ENCODE peak calls at places on chromosomes 4 and X, in six cellular contexts. W, N, G, S, R and P are unnamed samples.

GRCh38 chrX:111348363-111348927 is 63.5 kb downstream of the DCX start:
- DNase-seq in W (no peak), N (no peak), G (no peak), S (no peak), R (no peak), P (no peak)

GRCh38 chr4:41264212-41264611 is 7.5 kb downstream of the UCHL1 start:
- DNase-seq in W (no peak), N (no peak), G (no peak), S (no peak), R (no peak), P (no peak)

GRCh38 chrX:145213504-145213903 is 33.8 kb upstream of the SPANXN1 start:
- DNase-seq in W (no peak), N (no peak), G (no peak), S (no peak), R (no peak), P (no peak)

GRCh38 chr4:84319124-84319523 is 180.0 kb downstream of the NKX6-1 start:
- DNase-seq in W (peak; percentile 50), N (no peak), G (peak; percentile 71), S (no peak), R (no peak), P (no peak)

GRCh38 chr4:118910221-118910620 is 21.6 kb downstream of the SYNPO2 start:
- DNase-seq in W (no peak), N (no peak), G (no peak), S (no peak), R (no peak), P (no peak)

GRCh38 chr4:113958766-113959540 is 20.5 kb downstream of the ARSJ start:
- DNase-seq in W (peak; percentile 96), N (no peak), G (no peak), S (no peak), R (peak; percentile 97), P (no peak)

GRCh38 chrX:21715825-21716224 is 42.1 kb downstream of the SMPX start:
- DNase-seq in W (no peak), N (no peak), G (no peak), S (no peak), R (no peak), P (no peak)

GRCh38 chr4:7166286-7166685 is 26.1 kb upstream of the SORCS2 start:
- DNase-seq in W (no peak), N (no peak), G (peak; percentile 8), S (peak; percentile 5), R (no peak), P (no peak)

GRCh38 chrX:131836161-131836560 is 186.9 kb upstream of the STK26 start:
- DNase-seq in W (no peak), N (no peak), G (no peak), S (no peak), R (no peak), P (no peak)

GRCh38 chr4:2940267-2941137 is 22.7 kb downstream of the NOP14 start:
- DNase-seq in W (no peak), N (no peak), G (no peak), S (peak; percentile 20), R (no peak), P (peak; percentile 7)

GRCh38 chr4:57065730-57066482 is 44.3 kb downstream of the IGFBP7 start:
- DNase-seq in W (peak; percentile 72), N (no peak), G (no peak), S (no peak), R (no peak), P (no peak)

GRCh38 chr4:61162116-61162515 is 38.0 kb upstream of the ADGRL3 start:
- DNase-seq in W (peak; percentile 38), N (no peak), G (no peak), S (no peak), R (no peak), P (no peak)

GRCh38 chr4:107853444-107854325 is 29.0 kb downstream of the SGMS2 start:
- DNase-seq in W (peak; percentile 83), N (no peak), G (no peak), S (no peak), R (no peak), P (no peak)

GRCh38 chr4:175671491-175671934 is 140.6 kb downstream of the GPM6A start:
- DNase-seq in W (peak; percentile 7), N (no peak), G (no peak), S (no peak), R (no peak), P (no peak)

GRCh38 chrX:150873616-150874015 is 24.9 kb downstream of the CD99L2 start:
- DNase-seq in W (peak; percentile 56), N (no peak), G (no peak), S (no peak), R (no peak), P (no peak)

GRCh38 chr4:1451752-1452122 is 45.5 kb upstream of the NKX1-1 start:
- DNase-seq in W (no peak), N (no peak), G (peak; percentile 41), S (no peak), R (no peak), P (no peak)

GRCh38 chrX:33307954-33308353 is 96.6 kb upstream of the DMD start:
- DNase-seq in W (no peak), N (no peak), G (no peak), S (no peak), R (no peak), P (no peak)

GRCh38 chr4:13367244-13367643 is 116.9 kb downstream of the RAB28 start:
- DNase-seq in W (no peak), N (no peak), G (no peak), S (no peak), R (no peak), P (no peak)

GRCh38 chr4:13367691-13368090 is 116.4 kb downstream of the RAB28 start:
- DNase-seq in W (no peak), N (no peak), G (no peak), S (no peak), R (no peak), P (no peak)

GRCh38 chr4:13368262-13368661 is 115.9 kb downstream of the RAB28 start:
- DNase-seq in W (peak; percentile 34), N (no peak), G (no peak), S (no peak), R (no peak), P (no peak)

GRCh38 chr4:13365195-13365594 is 118.9 kb downstream of the RAB28 start:
- DNase-seq in W (no peak), N (no peak), G (no peak), S (no peak), R (no peak), P (no peak)

GRCh38 chr4:13371050-13371449 is 113.1 kb downstream of the RAB28 start:
- DNase-seq in W (no peak), N (no peak), G (no peak), S (no peak), R (no peak), P (no peak)
- H3K4me3 ChIP-seq in W (no peak overlapping the region), N (no peak overlapping the region), G (no peak overlapping the region), S (no peak overlapping the region), R (no peak overlapping the region), P (no peak overlapping the region)

GRCh38 chr4:152307669-152308068 is 228.2 kb downstream of the FBXW7 start:
- DNase-seq in W (no peak), N (no peak), G (no peak), S (no peak), R (no peak), P (no peak)
- H3K4me3 ChIP-seq in W (no peak overlapping the region), N (no peak overlapping the region), G (no peak overlapping the region), S (no peak overlapping the region), R (no peak overlapping the region), P (no peak overlapping the region)

DNA sequence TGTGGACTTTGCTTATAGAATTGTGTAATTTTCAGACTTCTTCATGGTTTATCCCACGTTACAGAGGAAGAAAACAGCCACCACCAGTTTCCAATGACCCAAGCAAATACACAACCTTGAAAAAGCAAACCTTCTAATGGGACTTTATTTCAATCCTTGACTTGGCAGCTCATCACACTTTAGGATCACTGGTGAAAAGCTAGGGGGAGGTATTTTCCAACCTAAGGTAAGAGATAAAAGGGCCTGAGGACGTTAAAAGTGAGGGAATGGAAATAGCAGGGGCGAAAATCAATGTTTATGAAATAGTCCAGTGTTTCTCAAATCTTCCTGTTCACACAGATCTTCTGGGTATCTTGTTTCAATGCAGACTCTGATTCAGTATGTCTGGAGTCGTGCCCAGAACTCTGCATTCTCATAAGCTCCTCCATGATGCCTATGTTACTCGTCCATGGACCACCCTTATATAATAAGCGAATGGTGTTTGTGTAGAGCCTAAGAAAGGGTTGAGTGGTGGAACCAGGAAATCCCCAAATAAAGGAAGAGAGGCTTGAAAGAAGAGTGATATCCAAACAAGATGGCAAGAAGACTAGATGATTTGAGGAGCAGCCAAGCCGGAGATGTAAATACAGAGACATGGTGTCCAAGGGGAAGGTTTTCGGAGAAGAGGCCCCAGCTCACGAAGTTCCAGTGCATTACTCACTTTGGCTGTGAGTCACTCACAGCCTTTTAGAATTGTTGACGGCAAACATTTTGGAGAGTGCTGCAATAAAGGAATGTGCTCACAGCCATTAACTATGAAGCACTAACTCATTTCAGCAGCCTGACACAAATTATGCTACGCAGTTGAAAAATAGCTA is 215.6 kb upstream of the PPARGC1A start:
- DNase-seq in W (peak; percentile 95), N (no peak), G (no peak), S (no peak), R (peak; percentile 66), P (no peak)
- H3K4me3 ChIP-seq in W (peak overlapping the region; percentile 11), N (no peak overlapping the region), G (no peak overlapping the region), S (no peak overlapping the region), R (no peak overlapping the region), P (no peak overlapping the region)

GRCh38 chrX:137746289-137746688 is 180.4 kb downstream of the ZIC3 start:
- DNase-seq in W (no peak), N (no peak), G (no peak), S (no peak), R (no peak), P (no peak)
- H3K4me3 ChIP-seq in W (no peak overlapping the region), N (no peak overlapping the region), G (no peak overlapping the region), S (no peak overlapping the region), R (no peak overlapping the region), P (no peak overlapping the region)

DNA sequence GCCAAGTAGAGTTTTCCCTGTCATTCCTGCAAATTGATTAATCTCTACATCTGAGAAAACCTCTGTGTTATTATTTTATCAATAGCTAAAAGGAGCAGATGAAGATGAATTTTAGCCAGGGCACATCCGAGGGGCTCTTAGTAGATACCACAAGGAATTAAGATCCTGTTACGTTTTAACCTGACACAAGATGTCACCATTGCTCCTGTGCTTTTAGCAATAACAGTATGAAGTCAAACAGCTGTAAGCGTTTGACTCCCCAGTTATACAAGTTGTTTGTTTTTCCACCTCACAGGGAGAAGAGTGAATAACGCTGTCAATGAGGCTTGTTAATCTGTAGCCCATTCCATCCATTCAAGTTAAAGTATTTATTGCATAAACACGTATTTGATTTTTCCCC is 76.0 kb upstream of the AP1S2 start:
- DNase-seq in W (peak; percentile 48), N (no peak), G (no peak), S (no peak), R (no peak), P (no peak)
- H3K4me3 ChIP-seq in W (no peak overlapping the region), N (no peak overlapping the region), G (no peak overlapping the region), S (no peak overlapping the region), R (no peak overlapping the region), P (no peak overlapping the region)

DNA sequence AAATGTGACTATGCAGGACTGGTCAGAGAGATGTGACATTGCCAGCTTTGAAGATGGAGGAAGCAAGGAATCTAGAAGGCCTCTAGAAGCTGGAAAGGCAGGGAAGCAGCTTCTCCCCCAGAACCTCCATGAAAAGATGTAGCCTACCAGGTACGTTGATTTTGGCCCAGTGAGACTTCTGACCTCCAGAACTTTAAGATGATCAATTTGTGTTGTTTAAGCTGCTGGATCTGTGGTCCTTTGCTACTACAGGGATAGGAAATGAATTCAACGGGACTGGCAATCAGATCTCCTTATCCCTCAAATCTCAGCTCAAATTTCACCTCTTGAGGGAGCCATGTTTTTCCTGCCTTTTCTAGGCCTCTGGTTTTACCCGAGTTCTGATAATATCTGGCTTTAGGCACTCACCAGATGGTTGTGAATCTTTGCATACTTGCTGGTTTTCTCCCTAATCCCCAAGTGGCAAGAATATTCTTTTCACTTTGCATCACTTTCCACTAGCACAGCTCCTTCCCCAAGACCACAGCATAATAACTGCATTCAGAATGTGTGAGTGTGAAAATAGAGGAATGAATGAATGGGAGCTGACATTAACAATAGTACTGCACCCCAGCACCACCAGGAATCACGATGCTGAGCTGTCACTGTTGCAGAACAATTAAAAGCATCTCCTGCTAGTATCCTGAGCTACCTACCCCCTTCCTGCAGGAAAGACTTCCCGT is 25.5 kb upstream of the TMSB4X start:
- DNase-seq in W (peak; percentile 68), N (no peak), G (no peak), S (no peak), R (no peak), P (no peak)
- H3K4me3 ChIP-seq in W (no peak overlapping the region), N (peak overlapping the region; percentile 75), G (no peak overlapping the region), S (no peak overlapping the region), R (no peak overlapping the region), P (no peak overlapping the region)